ENCODE peak calls at places on chromosome 7, in eight cellular contexts. B is caudate nucleus; R is GM03348; F is HCT116; T is stimulated activated CD8-positive, alpha-beta memory T cell treated with anti-CD3 and anti-CD28 coated beads, Interleukin-12 subunit alpha, Interleukin-12 subunit beta, amount 100 ng/mL, for 4 hours; L is coronary artery; O is GM13976; J is H7. U is an unnamed sample.

GRCh38 chr7:17370901-17371550 is 72.6 kb downstream of the AHR start:
- DNase-seq in B (no peak), T (no peak), O (no peak), R (no peak), J (no peak), F (no peak), L (no peak), U (no peak)

GRCh38 chr7:140209866-140210609 is 33.3 kb upstream of the KDM7A start:
- DNase-seq in R (no peak), L (no peak), T (no peak), O (peak; percentile 86), B (no peak), J (no peak), F (no peak), U (peak; percentile 54)

GRCh38 chr7:57339198-57339944 is 110.6 kb upstream of the ZNF716 start:
- DNase-seq in L (no peak), R (no peak), T (no peak), J (no peak), F (no peak), O (no peak), B (no peak), U (no peak)

GRCh38 chr7:1675673-1676549 is 5.8 kb downstream of the ELFN1 start:
- DNase-seq in B (no peak), L (peak; percentile 62), F (no peak), R (no peak), T (no peak), J (no peak), O (peak; percentile 27), U (peak; percentile 17)

GRCh38 chr7:141663081-141663510 is 38.9 kb downstream of the DENND11 start:
- DNase-seq in L (no peak), T (no peak), O (no peak), J (no peak), R (no peak), B (no peak), F (no peak), U (no peak)

GRCh38 chr7:111274882-111275281 is 184.0 kb downstream of the LRRN3 start:
- DNase-seq in L (no peak), F (no peak), J (no peak), T (no peak), R (no peak), B (no peak), O (no peak), U (no peak)

GRCh38 chr7:92833024-92833765 is 3.2 kb downstream of the CDK6 start:
- DNase-seq in O (peak; percentile 82), J (peak; percentile 87), T (peak; percentile 78), B (peak; percentile 76), R (peak; percentile 79), L (peak; percentile 85), F (peak; percentile 70), U (peak; percentile 93)

GRCh38 chr7:11613292-11613930 is 218.6 kb downstream of the THSD7A start:
- DNase-seq in J (peak; percentile 7), B (no peak), F (no peak), O (peak; percentile 35), L (no peak), R (no peak), T (no peak), U (no peak)

GRCh38 chr7:63040966-63041610 is 957.6 kb upstream of the ZNF722 start:
- DNase-seq in L (no peak), F (no peak), O (no peak), R (no peak), B (no peak), J (no peak), T (no peak), U (no peak)

GRCh38 chr7:100887186-100887954 is 2.1 kb downstream of the UFSP1 start:
- DNase-seq in O (peak; percentile 86), L (no peak), T (no peak), F (no peak), R (no peak), B (no peak), J (peak; percentile 54), U (no peak)

GRCh38 chr7:47631711-47632110 is 49.8 kb upstream of the TNS3 start:
- DNase-seq in L (no peak), F (no peak), O (no peak), T (no peak), J (no peak), B (no peak), R (no peak), U (no peak)

GRCh38 chr7:100812729-100813128 is 14.6 kb downstream of the EPHB4 start:
- DNase-seq in F (no peak), R (no peak), T (no peak), J (peak; percentile 38), O (no peak), L (no peak), B (no peak), U (no peak)

GRCh38 chr7:35411331-35411730 is 157.4 kb upstream of the TBX20 start:
- DNase-seq in R (no peak), L (no peak), B (no peak), T (no peak), O (no peak), F (no peak), J (no peak), U (no peak)

GRCh38 chr7:47371733-47372368 is 210.1 kb downstream of the TNS3 start:
- DNase-seq in O (no peak), F (no peak), T (no peak), J (peak; percentile 71), R (no peak), B (no peak), L (no peak), U (peak; percentile 95)

GRCh38 chr7:151310578-151310977 is 31.0 kb upstream of the NUB1 start:
- DNase-seq in T (no peak), J (no peak), B (no peak), O (no peak), L (peak; percentile 17), F (no peak), R (peak; percentile 35), U (no peak)

GRCh38 chr7:153567426-153567825 is 484.8 kb upstream of the DPP6 start:
- DNase-seq in R (no peak), T (no peak), B (no peak), O (no peak), L (no peak), J (no peak), F (no peak), U (no peak)

GRCh38 chr7:93894966-93895650 is 4.6 kb upstream of the TFPI2 start:
- DNase-seq in J (no peak), R (no peak), B (no peak), F (no peak), T (no peak), O (no peak), L (no peak), U (no peak)

GRCh38 chr7:92246363-92247101 is 758 bp downstream of the ANKIB1 start:
- DNase-seq in L (peak; percentile 73), R (peak; percentile 51), T (peak; percentile 2), B (peak; percentile 20), O (peak; percentile 53), F (no peak), J (peak; percentile 31), U (no peak)

GRCh38 chr7:93985101-93985500 is 19.1 kb downstream of the BET1 start:
- DNase-seq in J (no peak), R (no peak), T (no peak), B (no peak), O (no peak), L (no peak), F (no peak), U (no peak)

GRCh38 chr7:18494821-18495408 is 634 bp upstream of the HDAC9 start:
- DNase-seq in J (no peak), R (peak; percentile 51), T (no peak), O (no peak), B (no peak), L (no peak), F (no peak), U (no peak)

GRCh38 chr7:70805360-70805759 is 326.6 kb upstream of the GALNT17 start:
- DNase-seq in J (no peak), T (no peak), B (no peak), R (no peak), O (no peak), L (no peak), F (no peak), U (no peak)

GRCh38 chr7:141649137-141649864 is 52.7 kb downstream of the DENND11 start:
- DNase-seq in F (no peak), L (no peak), O (peak; percentile 54), B (no peak), T (no peak), J (no peak), R (no peak), U (no peak)

GRCh38 chr7:92368741-92369140 is 78.5 kb upstream of the GATAD1 start:
- DNase-seq in T (no peak), O (no peak), B (no peak), F (no peak), L (no peak), R (no peak), J (no peak), U (no peak)

GRCh38 chr7:137169282-137169698 is 174.2 kb downstream of the PTN start:
- DNase-seq in B (peak; percentile 29), L (no peak), J (peak; percentile 61), F (no peak), T (no peak), O (peak; percentile 18), R (peak; percentile 67), U (peak; percentile 33)

GRCh38 chr7:80324032-80324431 is 187.8 kb downstream of the GNAT3 start:
- DNase-seq in J (no peak), O (no peak), B (no peak), T (no peak), R (peak; percentile 37), L (no peak), F (no peak), U (no peak)

GRCh38 chr7:111660478-111660877 is 98.2 kb upstream of the IMMP2L start:
- DNase-seq in R (no peak), L (no peak), O (no peak), F (no peak), B (no peak), J (no peak), T (no peak), U (no peak)

GRCh38 chr7:8436965-8437364 is 3.6 kb downstream of the NXPH1 start:
- DNase-seq in F (peak; percentile 50), B (no peak), O (peak; percentile 78), L (no peak), J (peak; percentile 90), T (no peak), R (peak; percentile 22), U (peak; percentile 92)

GRCh38 chr7:36570508-36571219 is 153.6 kb downstream of the AOAH start:
- DNase-seq in R (no peak), T (no peak), L (no peak), O (no peak), J (no peak), F (no peak), B (no peak), U (no peak)

GRCh38 chr7:74174606-74175082 is 488 bp downstream of the EIF4H start:
- DNase-seq in O (no peak), B (no peak), L (peak; percentile 79), F (no peak), T (peak; percentile 20), R (peak; percentile 61), J (peak; percentile 81), U (no peak)

GRCh38 chr7:14191686-14192098 is 202.2 kb upstream of the ETV1 start:
- DNase-seq in R (peak; percentile 37), J (no peak), B (no peak), T (no peak), F (peak; percentile 12), L (no peak), O (no peak), U (no peak)

GRCh38 chr7:140625908-140626868 is 14.4 kb downstream of the DENND2A start:
- DNase-seq in J (peak; percentile 57), B (peak; percentile 14), L (peak; percentile 85), T (no peak), R (peak; percentile 82), F (no peak), O (no peak), U (peak; percentile 46)

GRCh38 chr7:19294629-19295028 is 149.4 kb upstream of the FERD3L start:
- DNase-seq in T (no peak), J (no peak), B (no peak), F (no peak), R (peak; percentile 11), O (no peak), L (no peak), U (no peak)

GRCh38 chr7:12643644-12644043 is 43.8 kb upstream of the ARL4A start:
- DNase-seq in F (no peak), O (no peak), J (no peak), L (no peak), R (no peak), T (no peak), B (no peak), U (no peak)

GRCh38 chr7:102450242-102450641 is 14.4 kb downstream of the ALKBH4 start:
- DNase-seq in R (no peak), L (no peak), F (no peak), J (no peak), B (no peak), O (no peak), T (no peak), U (no peak)

U was measured in upper lobe of left lung.